ENCODE peak calls at places on chromosomes 2 and 18, in seven cellular contexts. One of them, this sample, is unnamed.

GRCh38 chr2:84288335-84288734 is 170.7 kb downstream of the SUCLG1 start:
- DNase-seq in uterus: no peak
- DNase-seq in Calu3: no peak
- DNase-seq in epithelial cell of esophagus: no peak
- DNase-seq in ureter: no peak
- DNase-seq in activated T-cell treated with anti-CD3 and anti-CD28 coated beads for 1 hour: no peak
- DNase-seq in T1000: no peak
- DNase-seq in this sample: no peak

GRCh38 chr18:67133669-67134068 is 382.9 kb downstream of the DSEL start:
- DNase-seq in uterus: no peak
- DNase-seq in Calu3: no peak
- DNase-seq in epithelial cell of esophagus: no peak
- DNase-seq in ureter: no peak
- DNase-seq in activated T-cell treated with anti-CD3 and anti-CD28 coated beads for 1 hour: no peak
- DNase-seq in T1000: no peak
- DNase-seq in this sample: no peak

GRCh38 chr2:34353498-34354113 is 754.5 kb upstream of the FAM98A start:
- DNase-seq in uterus: no peak
- DNase-seq in Calu3: no peak
- DNase-seq in epithelial cell of esophagus: no peak
- DNase-seq in ureter: no peak
- DNase-seq in activated T-cell treated with anti-CD3 and anti-CD28 coated beads for 1 hour: no peak
- DNase-seq in T1000: no peak
- DNase-seq in this sample: no peak

GRCh38 chr2:144516981-144517824 is 2.7 kb downstream of the ZEB2 start:
- DNase-seq in uterus: peak
- DNase-seq in Calu3: peak
- DNase-seq in epithelial cell of esophagus: peak
- DNase-seq in ureter: no peak
- DNase-seq in activated T-cell treated with anti-CD3 and anti-CD28 coated beads for 1 hour: no peak
- DNase-seq in T1000: peak
- DNase-seq in this sample: peak

GRCh38 chr2:12432985-12433640 is 283.6 kb upstream of the TRIB2 start:
- DNase-seq in uterus: no peak
- DNase-seq in Calu3: no peak
- DNase-seq in epithelial cell of esophagus: no peak
- DNase-seq in ureter: no peak
- DNase-seq in activated T-cell treated with anti-CD3 and anti-CD28 coated beads for 1 hour: no peak
- DNase-seq in T1000: no peak
- DNase-seq in this sample: no peak

GRCh38 chr2:70988151-70988550 is 6.5 kb downstream of the TEX261 start:
- DNase-seq in uterus: no peak
- DNase-seq in Calu3: no peak
- DNase-seq in epithelial cell of esophagus: no peak
- DNase-seq in ureter: no peak
- DNase-seq in activated T-cell treated with anti-CD3 and anti-CD28 coated beads for 1 hour: no peak
- DNase-seq in T1000: no peak
- DNase-seq in this sample: peak

GRCh38 chr2:141767051-141767450 is 363.8 kb downstream of the LRP1B start:
- DNase-seq in uterus: no peak
- DNase-seq in Calu3: no peak
- DNase-seq in epithelial cell of esophagus: peak
- DNase-seq in ureter: no peak
- DNase-seq in activated T-cell treated with anti-CD3 and anti-CD28 coated beads for 1 hour: no peak
- DNase-seq in T1000: peak
- DNase-seq in this sample: no peak

GRCh38 chr18:56374005-56374655 is 264.3 kb downstream of the TXNL1 start:
- DNase-seq in uterus: no peak
- DNase-seq in Calu3: no peak
- DNase-seq in epithelial cell of esophagus: peak
- DNase-seq in ureter: no peak
- DNase-seq in activated T-cell treated with anti-CD3 and anti-CD28 coated beads for 1 hour: no peak
- DNase-seq in T1000: no peak
- DNase-seq in this sample: no peak

GRCh38 chr2:219542931-219543595 is 546 bp downstream of the CHPF start:
- DNase-seq in uterus: no peak
- DNase-seq in Calu3: peak
- DNase-seq in epithelial cell of esophagus: peak
- DNase-seq in ureter: peak
- DNase-seq in activated T-cell treated with anti-CD3 and anti-CD28 coated beads for 1 hour: no peak
- DNase-seq in T1000: no peak
- DNase-seq in this sample: no peak

GRCh38 chr2:30522421-30522820 is 75.4 kb downstream of the LCLAT1 start:
- DNase-seq in uterus: no peak
- DNase-seq in Calu3: no peak
- DNase-seq in epithelial cell of esophagus: peak
- DNase-seq in ureter: no peak
- DNase-seq in activated T-cell treated with anti-CD3 and anti-CD28 coated beads for 1 hour: no peak
- DNase-seq in T1000: no peak
- DNase-seq in this sample: no peak

This sample was measured in Right ventricle myocardium superior.